ENCODE peak calls at places on chromosomes 13 and 19, in five cellular contexts. H is DMS79, N is ELF-1, K is ovary, C is M059J. O is an unnamed sample.

GRCh38 chr13:30743319-30744055 is 8.1 kb downstream of the ALOX5AP start:
- DNase-seq in C (peak; percentile 99), H (no peak), K (peak; percentile 38), N (peak; percentile 52), O (no peak)

GRCh38 chr19:3057275-3057714 is 5.0 kb downstream of the TLE5 start:
- DNase-seq in N (peak; percentile 53), K (peak; percentile 95), C (peak; percentile 40), H (peak; percentile 79), O (peak; percentile 87)

GRCh38 chr19:35264281-35265125 is 4.3 kb upstream of the USF2 start:
- DNase-seq in N (no peak), K (peak; percentile 25), H (no peak), C (no peak), O (peak; percentile 49)

GRCh38 chr13:80473695-80474094 is 132.8 kb upstream of the SPRY2 start:
- DNase-seq in C (no peak), H (no peak), K (no peak), N (no peak), O (no peak)

GRCh38 chr13:99960663-99961440 is 10.7 kb downstream of the ZIC5 start:
- DNase-seq in N (no peak), K (no peak), H (peak; percentile 55), C (no peak), O (peak; percentile 45)

GRCh38 chr13:84405286-84405685 is 523.0 kb upstream of the SLITRK1 start:
- DNase-seq in K (no peak), N (no peak), H (no peak), C (peak; percentile 48), O (no peak)

GRCh38 chr19:4723465-4724251 is at the start of gene DPP9:
- DNase-seq in K (peak; percentile 94), C (peak; percentile 98), N (peak; percentile 100), H (peak; percentile 97), O (peak; percentile 97)

GRCh38 chr19:41939861-41940442 is 11.7 kb upstream of the ERFL start:
- DNase-seq in K (no peak), N (no peak), H (peak; percentile 44), C (no peak), O (no peak)

GRCh38 chr13:83297591-83298305 is 584.5 kb downstream of the SLITRK1 start:
- DNase-seq in H (no peak), K (no peak), C (no peak), N (no peak), O (no peak)

O was measured in sciatic nerve.